ENCODE peak calls at places on chromosomes 13 and 19, in eight cellular contexts. B, K, X, R, F, U, W and Y are unnamed samples.

GRCh38 chr13:101941095-101941777 is 460.6 kb downstream of the FGF14 start:
- DNase-seq in U (no peak), K (no peak), W (no peak), B (no peak), X (peak), F (no peak), R (no peak), Y (no peak)

GRCh38 chr13:51071493-51071892 is 39.6 kb downstream of the C13orf42 start:
- DNase-seq in X (no peak), U (no peak), B (no peak), W (no peak), K (no peak), R (no peak), F (no peak), Y (no peak)

GRCh38 chr19:33000510-33000909 is 28.5 kb downstream of the FAAP24 start:
- DNase-seq in F (no peak), B (peak), K (no peak), R (no peak), U (no peak), W (no peak), X (no peak), Y (no peak)

GRCh38 chr19:41758846-41759245 is 3.5 kb downstream of the CEACAM6 start:
- DNase-seq in F (no peak), R (no peak), X (no peak), U (no peak), W (no peak), K (no peak), B (no peak), Y (no peak)

GRCh38 chr19:48203227-48203793 is 32.8 kb downstream of the ZSWIM9 start:
- DNase-seq in R (no peak), K (no peak), B (no peak), W (peak), F (no peak), U (no peak), X (no peak), Y (no peak)

GRCh38 chr13:45500492-45501174 is 35.9 kb downstream of the COG3 start:
- DNase-seq in K (no peak), B (no peak), X (peak), F (no peak), U (no peak), R (no peak), W (no peak), Y (peak)

GRCh38 chr13:36310417-36311108 is 12.9 kb upstream of the CCDC169 start:
- DNase-seq in R (no peak), B (no peak), X (peak), W (no peak), F (no peak), K (no peak), U (no peak), Y (no peak)

GRCh38 chr13:95880346-95880745 is 172.9 kb downstream of the UGGT2 start:
- DNase-seq in U (no peak), B (no peak), K (no peak), W (no peak), X (peak), R (no peak), F (no peak), Y (no peak)

GRCh38 chr13:38348890-38349289 is 761 bp upstream of the UFM1 start:
- DNase-seq in W (no peak), U (no peak), F (peak), B (no peak), X (peak), R (no peak), K (peak), Y (peak)